ENCODE peak calls at places on chromosomes 16 and 17, in six cellular contexts. O is dorsolateral prefrontal cortex, N is GM10248, M is mucosa of descending colon, W is RWPE2, L is HS-27A. Q is an unnamed sample.

GRCh38 chr16:67165121-67166034 is 833 bp downstream of the HSF4 start:
- DNase-seq in O (no peak), N (no peak), M (no peak), W (no peak), L (no peak), Q (no peak)

GRCh38 chr16:373020-373598 is 2.8 kb upstream of the MRPL28 start:
- DNase-seq in O (no peak), N (no peak), M (peak), W (no peak), L (no peak), Q (no peak)

GRCh38 chr16:9854665-9855064 is 327.6 kb downstream of the GRIN2A start:
- DNase-seq in O (no peak), N (no peak), M (no peak), W (no peak), L (no peak), Q (no peak)

GRCh38 chr16:17339764-17340541 is 130.8 kb downstream of the XYLT1 start:
- DNase-seq in O (no peak), N (no peak), M (no peak), W (no peak), L (no peak), Q (no peak)

GRCh38 chr17:38476549-38476948 is 48.3 kb downstream of the ARHGAP23 start:
- DNase-seq in O (no peak), N (no peak), M (no peak), W (no peak), L (no peak), Q (no peak)

GRCh38 chr17:43880420-43880991 is 26.8 kb downstream of the MPP2 start:
- DNase-seq in O (no peak), N (peak), M (peak), W (no peak), L (no peak), Q (peak)

GRCh38 chr17:10087333-10087732 is 111.1 kb downstream of the GAS7 start:
- DNase-seq in O (no peak), N (no peak), M (no peak), W (no peak), L (no peak), Q (no peak)

GRCh38 chr17:46943218-46943510 is 20.2 kb downstream of the GOSR2 start:
- DNase-seq in O (no peak), N (no peak), M (no peak), W (no peak), L (no peak), Q (no peak)

GRCh38 chr17:74325376-74325742 is 667 bp upstream of the KIF19 start:
- DNase-seq in O (no peak), N (no peak), M (no peak), W (no peak), L (no peak), Q (no peak)

GRCh38 chr17:17900615-17901520 is 64.1 kb upstream of the SREBF1 start:
- DNase-seq in O (no peak), N (no peak), M (peak), W (peak), L (peak), Q (no peak)

GRCh38 chr16:19210175-19210924 is 42.3 kb downstream of the SYT17 start:
- DNase-seq in O (no peak), N (peak), M (no peak), W (no peak), L (peak), Q (peak)

GRCh38 chr17:10089221-10089799 is 109.1 kb downstream of the GAS7 start:
- DNase-seq in O (no peak), N (no peak), M (no peak), W (no peak), L (no peak), Q (no peak)

GRCh38 chr17:78766743-78767294 is 15.3 kb downstream of the CYTH1 start:
- DNase-seq in O (no peak), N (no peak), M (no peak), W (no peak), L (no peak), Q (no peak)

Q was measured in GM20000.